ENCODE peak calls at places on chromosome 13, in ten cellular contexts. One of them, this sample, is unnamed.

GRCh38 chr13:98475521-98475920 is 101.4 kb downstream of the STK24 start:
- DNase-seq in HCT116: no peak
- DNase-seq in lower leg skin: no peak
- DNase-seq in uterus: no peak
- DNase-seq in esophagus squamous epithelium: no peak
- DNase-seq in Peyer's patch: no peak
- DNase-seq in GM12891: no peak
- DNase-seq in heart left ventricle: no peak
- DNase-seq in tibial nerve: no peak
- DNase-seq in IMR-90: no peak
- DNase-seq in this sample: no peak

GRCh38 chr13:113906566-113906965 is 42.7 kb upstream of the GAS6 start:
- DNase-seq in GM12891: no peak
- DNase-seq in lower leg skin: peak; percentile 3
- DNase-seq in uterus: no peak
- DNase-seq in HCT116: no peak
- DNase-seq in heart left ventricle: no peak
- DNase-seq in IMR-90: no peak
- DNase-seq in esophagus squamous epithelium: no peak
- DNase-seq in Peyer's patch: no peak
- DNase-seq in tibial nerve: no peak
- DNase-seq in this sample: no peak

GRCh38 chr13:72726721-72727416 is 560 bp downstream of the MZT1 start:
- DNase-seq in uterus: no peak
- DNase-seq in tibial nerve: no peak
- DNase-seq in IMR-90: no peak
- DNase-seq in HCT116: peak; percentile 2
- DNase-seq in heart left ventricle: peak; percentile 45
- DNase-seq in Peyer's patch: peak; percentile 73
- DNase-seq in GM12891: peak; percentile 7
- DNase-seq in lower leg skin: peak; percentile 31
- DNase-seq in esophagus squamous epithelium: peak; percentile 6
- DNase-seq in this sample: peak; percentile 30

GRCh38 chr13:72246396-72246795 is 379.4 kb upstream of the DACH1 start:
- DNase-seq in GM12891: no peak
- DNase-seq in Peyer's patch: no peak
- DNase-seq in heart left ventricle: no peak
- DNase-seq in tibial nerve: no peak
- DNase-seq in IMR-90: no peak
- DNase-seq in HCT116: no peak
- DNase-seq in uterus: no peak
- DNase-seq in lower leg skin: no peak
- DNase-seq in esophagus squamous epithelium: no peak
- DNase-seq in this sample: no peak

GRCh38 chr13:35736876-35737275 is 260.4 kb upstream of the MAB21L1 start:
- DNase-seq in heart left ventricle: no peak
- DNase-seq in Peyer's patch: no peak
- DNase-seq in IMR-90: no peak
- DNase-seq in uterus: no peak
- DNase-seq in HCT116: no peak
- DNase-seq in tibial nerve: no peak
- DNase-seq in GM12891: no peak
- DNase-seq in lower leg skin: no peak
- DNase-seq in esophagus squamous epithelium: no peak
- DNase-seq in this sample: no peak

GRCh38 chr13:66585669-66586203 is 644.4 kb downstream of the PCDH9 start:
- DNase-seq in HCT116: no peak
- DNase-seq in GM12891: no peak
- DNase-seq in Peyer's patch: no peak
- DNase-seq in tibial nerve: no peak
- DNase-seq in lower leg skin: no peak
- DNase-seq in heart left ventricle: no peak
- DNase-seq in uterus: no peak
- DNase-seq in IMR-90: no peak
- DNase-seq in esophagus squamous epithelium: no peak
- DNase-seq in this sample: no peak

GRCh38 chr13:26132756-26133155 is 80.9 kb upstream of the SHISA2 start:
- DNase-seq in IMR-90: peak; percentile 13
- DNase-seq in tibial nerve: no peak
- DNase-seq in HCT116: no peak
- DNase-seq in GM12891: no peak
- DNase-seq in Peyer's patch: no peak
- DNase-seq in uterus: no peak
- DNase-seq in lower leg skin: no peak
- DNase-seq in heart left ventricle: no peak
- DNase-seq in esophagus squamous epithelium: no peak
- DNase-seq in this sample: no peak

GRCh38 chr13:114065926-114066774 is 66.3 kb downstream of the RASA3 start:
- DNase-seq in tibial nerve: no peak
- DNase-seq in uterus: no peak
- DNase-seq in HCT116: no peak
- DNase-seq in lower leg skin: no peak
- DNase-seq in heart left ventricle: peak; percentile 30
- DNase-seq in esophagus squamous epithelium: no peak
- DNase-seq in Peyer's patch: no peak
- DNase-seq in IMR-90: no peak
- DNase-seq in GM12891: no peak
- DNase-seq in this sample: no peak

GRCh38 chr13:24131749-24132148 is 28.8 kb upstream of the SPATA13 start:
- DNase-seq in lower leg skin: no peak
- DNase-seq in HCT116: no peak
- DNase-seq in Peyer's patch: no peak
- DNase-seq in IMR-90: no peak
- DNase-seq in GM12891: no peak
- DNase-seq in uterus: no peak
- DNase-seq in heart left ventricle: no peak
- DNase-seq in esophagus squamous epithelium: no peak
- DNase-seq in tibial nerve: no peak
- DNase-seq in this sample: no peak

GRCh38 chr13:101053289-101053688 is 363.0 kb downstream of the NALCN start:
- DNase-seq in uterus: no peak
- DNase-seq in Peyer's patch: no peak
- DNase-seq in tibial nerve: no peak
- DNase-seq in IMR-90: no peak
- DNase-seq in lower leg skin: no peak
- DNase-seq in GM12891: no peak
- DNase-seq in heart left ventricle: no peak
- DNase-seq in HCT116: no peak
- DNase-seq in esophagus squamous epithelium: no peak
- DNase-seq in this sample: no peak

GRCh38 chr13:26721251-26721939 is 39.2 kb downstream of the GPR12 start:
- DNase-seq in GM12891: no peak
- DNase-seq in heart left ventricle: peak; percentile 37
- DNase-seq in HCT116: no peak
- DNase-seq in esophagus squamous epithelium: no peak
- DNase-seq in Peyer's patch: no peak
- DNase-seq in lower leg skin: peak; percentile 22
- DNase-seq in tibial nerve: no peak
- DNase-seq in uterus: no peak
- DNase-seq in IMR-90: no peak
- DNase-seq in this sample: no peak

GRCh38 chr13:50128406-50129048 is 113.3 kb downstream of the KCNRG start:
- DNase-seq in esophagus squamous epithelium: no peak
- DNase-seq in tibial nerve: no peak
- DNase-seq in IMR-90: no peak
- DNase-seq in Peyer's patch: no peak
- DNase-seq in lower leg skin: no peak
- DNase-seq in HCT116: no peak
- DNase-seq in uterus: no peak
- DNase-seq in GM12891: peak; percentile 22
- DNase-seq in heart left ventricle: no peak
- DNase-seq in this sample: no peak

DNA sequence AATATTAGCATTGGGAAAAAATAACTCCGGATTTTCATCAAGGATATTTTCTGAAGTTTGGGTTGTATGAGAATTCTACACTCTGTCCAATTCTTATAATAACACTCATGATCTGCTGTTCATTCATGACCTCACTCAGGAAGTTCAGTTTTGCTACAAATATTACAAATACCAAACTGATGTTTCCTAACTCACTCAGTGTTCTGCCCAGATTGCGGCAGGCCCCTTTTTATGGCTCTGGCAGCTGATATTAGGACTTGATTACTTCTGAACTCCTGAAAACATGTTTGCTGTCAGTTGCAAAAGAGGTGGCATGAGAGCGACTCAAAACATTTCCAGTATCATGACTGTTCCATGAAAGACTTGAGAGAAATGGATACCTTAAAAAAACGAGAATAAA is 188.0 kb downstream of the RGCC start:
- DNase-seq in heart left ventricle: no peak
- DNase-seq in Peyer's patch: no peak
- DNase-seq in IMR-90: peak; percentile 90
- DNase-seq in lower leg skin: peak; percentile 79
- DNase-seq in HCT116: no peak
- DNase-seq in GM12891: no peak
- DNase-seq in tibial nerve: peak; percentile 66
- DNase-seq in uterus: peak; percentile 60
- DNase-seq in esophagus squamous epithelium: no peak
- DNase-seq in this sample: no peak
- TF ChIP-seq POLR2A in heart left ventricle: no peak
- TF ChIP-seq POLR2A in Peyer's patch: no peak
- TF ChIP-seq POLR2A in IMR-90: no peak
- TF ChIP-seq POLR2A in lower leg skin: no peak
- TF ChIP-seq POLR2A in HCT116: no peak
- TF ChIP-seq POLR2A in GM12891: no peak
- TF ChIP-seq POLR2A in tibial nerve: no peak
- TF ChIP-seq POLR2A in uterus: no peak
- TF ChIP-seq POLR2A in esophagus squamous epithelium: no peak
- TF ChIP-seq POLR2A in this sample: no peak

DNA sequence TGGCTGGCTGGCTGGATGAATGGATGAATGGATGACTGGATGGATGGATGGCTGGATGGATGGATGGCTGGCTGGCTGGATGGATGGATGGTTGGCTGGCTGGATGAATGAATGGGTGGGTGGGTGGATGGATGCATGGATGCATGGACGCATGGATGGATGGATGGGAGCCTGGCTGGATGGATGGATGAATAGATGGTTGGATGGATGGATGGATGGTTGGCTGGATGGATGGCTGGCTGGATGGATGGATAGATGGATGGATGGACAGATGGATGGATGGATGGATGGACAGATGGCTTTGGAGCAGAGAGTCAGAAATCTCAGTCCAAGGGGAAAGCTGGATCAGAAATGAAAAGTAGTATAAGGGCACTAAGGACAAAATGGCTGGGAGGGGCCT is 106.4 kb upstream of the SERP2 start:
- DNase-seq in tibial nerve: no peak
- DNase-seq in uterus: no peak
- DNase-seq in IMR-90: no peak
- DNase-seq in heart left ventricle: no peak
- DNase-seq in HCT116: no peak
- DNase-seq in Peyer's patch: no peak
- DNase-seq in esophagus squamous epithelium: no peak
- DNase-seq in GM12891: no peak
- DNase-seq in lower leg skin: no peak
- DNase-seq in this sample: no peak
- TF ChIP-seq POLR2A in tibial nerve: no peak
- TF ChIP-seq POLR2A in uterus: no peak
- TF ChIP-seq POLR2A in IMR-90: no peak
- TF ChIP-seq POLR2A in heart left ventricle: no peak
- TF ChIP-seq POLR2A in HCT116: no peak
- TF ChIP-seq POLR2A in Peyer's patch: no peak
- TF ChIP-seq POLR2A in esophagus squamous epithelium: no peak
- TF ChIP-seq POLR2A in GM12891: no peak
- TF ChIP-seq POLR2A in lower leg skin: no peak
- TF ChIP-seq POLR2A in this sample: no peak

GRCh38 chr13:46602531-46602930 is 49.6 kb downstream of the LRCH1 start:
- DNase-seq in lower leg skin: no peak
- DNase-seq in esophagus squamous epithelium: no peak
- DNase-seq in heart left ventricle: no peak
- DNase-seq in IMR-90: no peak
- DNase-seq in Peyer's patch: no peak
- DNase-seq in uterus: no peak
- DNase-seq in GM12891: no peak
- DNase-seq in tibial nerve: no peak
- DNase-seq in HCT116: no peak
- DNase-seq in this sample: no peak

GRCh38 chr13:46600943-46601311 is 48.0 kb downstream of the LRCH1 start:
- DNase-seq in tibial nerve: no peak
- DNase-seq in esophagus squamous epithelium: no peak
- DNase-seq in lower leg skin: no peak
- DNase-seq in heart left ventricle: no peak
- DNase-seq in Peyer's patch: no peak
- DNase-seq in uterus: no peak
- DNase-seq in HCT116: no peak
- DNase-seq in IMR-90: no peak
- DNase-seq in GM12891: no peak
- DNase-seq in this sample: no peak

GRCh38 chr13:46604226-46604968 is 51.4 kb downstream of the LRCH1 start:
- DNase-seq in Peyer's patch: no peak
- DNase-seq in tibial nerve: no peak
- DNase-seq in GM12891: no peak
- DNase-seq in IMR-90: no peak
- DNase-seq in heart left ventricle: no peak
- DNase-seq in lower leg skin: no peak
- DNase-seq in uterus: no peak
- DNase-seq in HCT116: no peak
- DNase-seq in esophagus squamous epithelium: no peak
- DNase-seq in this sample: no peak

GRCh38 chr13:46605089-46605488 is 52.1 kb downstream of the LRCH1 start:
- DNase-seq in IMR-90: no peak
- DNase-seq in heart left ventricle: no peak
- DNase-seq in lower leg skin: no peak
- DNase-seq in GM12891: no peak
- DNase-seq in HCT116: no peak
- DNase-seq in Peyer's patch: no peak
- DNase-seq in tibial nerve: no peak
- DNase-seq in uterus: peak; percentile 31
- DNase-seq in esophagus squamous epithelium: no peak
- DNase-seq in this sample: no peak

DNA sequence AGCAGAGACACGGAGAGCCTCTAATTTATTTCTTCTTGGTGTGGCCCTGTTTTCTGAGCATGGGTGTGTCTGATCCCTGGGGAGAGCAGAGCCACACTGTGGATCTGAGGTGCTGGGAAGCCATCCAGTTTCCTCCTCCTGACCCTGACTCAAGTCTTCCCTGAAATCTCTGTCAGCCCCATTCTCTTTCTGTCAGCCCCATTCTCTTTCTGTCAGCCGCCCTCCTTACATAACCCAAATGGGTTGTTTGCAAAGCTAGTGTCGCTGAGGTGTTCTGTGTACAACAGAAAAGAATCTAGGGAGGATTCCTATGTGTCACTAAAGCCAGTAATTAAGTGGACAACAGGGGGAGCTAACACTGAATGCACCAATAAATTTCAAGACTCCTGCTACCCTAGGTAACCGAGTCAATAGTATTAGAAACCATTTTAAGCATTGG is 50.2 kb downstream of the LRCH1 start:
- DNase-seq in HCT116: no peak
- DNase-seq in uterus: no peak
- DNase-seq in IMR-90: no peak
- DNase-seq in Peyer's patch: no peak
- DNase-seq in lower leg skin: no peak
- DNase-seq in GM12891: no peak
- DNase-seq in tibial nerve: no peak
- DNase-seq in heart left ventricle: no peak
- DNase-seq in esophagus squamous epithelium: no peak
- DNase-seq in this sample: no peak
- TF ChIP-seq POLR2A in HCT116: no peak
- TF ChIP-seq POLR2A in uterus: no peak
- TF ChIP-seq POLR2A in IMR-90: no peak
- TF ChIP-seq POLR2A in Peyer's patch: no peak
- TF ChIP-seq POLR2A in lower leg skin: no peak
- TF ChIP-seq POLR2A in GM12891: no peak
- TF ChIP-seq POLR2A in tibial nerve: no peak
- TF ChIP-seq POLR2A in heart left ventricle: no peak
- TF ChIP-seq POLR2A in esophagus squamous epithelium: no peak
- TF ChIP-seq POLR2A in this sample: no peak

GRCh38 chr13:60396783-60397692 is at the start of gene TDRD3:
- DNase-seq in tibial nerve: peak; percentile 69
- DNase-seq in Peyer's patch: peak; percentile 91
- DNase-seq in IMR-90: peak; percentile 82
- DNase-seq in uterus: peak; percentile 76
- DNase-seq in GM12891: peak; percentile 66
- DNase-seq in esophagus squamous epithelium: peak; percentile 42
- DNase-seq in heart left ventricle: peak; percentile 89
- DNase-seq in HCT116: peak; percentile 76
- DNase-seq in lower leg skin: peak; percentile 74
- DNase-seq in this sample: peak; percentile 71
- TF ChIP-seq POLR2A in tibial nerve: peak; percentile 63
- TF ChIP-seq POLR2A in Peyer's patch: peak; percentile 62
- TF ChIP-seq POLR2A in IMR-90: no peak
- TF ChIP-seq POLR2A in uterus: peak; percentile 58
- TF ChIP-seq POLR2A in GM12891: peak; percentile 70
- TF ChIP-seq POLR2A in esophagus squamous epithelium: peak; percentile 69
- TF ChIP-seq POLR2A in heart left ventricle: no peak
- TF ChIP-seq POLR2A in HCT116: no peak
- TF ChIP-seq POLR2A in lower leg skin: no peak
- TF ChIP-seq POLR2A in this sample: peak; percentile 52

This sample was measured in H54.